ENCODE peak calls at places on chromosomes 2 and 18, in six cellular contexts. Y, I, H, E, A and S are unnamed samples.
A peak's percentile ranks its signal among the peaks of the same experiment; 100 is the strongest.

GRCh38 chr18:46718501-46719341 is 38.1 kb downstream of the ST8SIA5 start:
- DNase-seq in A (no peak), I (no peak), E (peak; percentile 57), H (no peak), Y (peak; percentile 55), S (peak; percentile 17)

GRCh38 chr18:23690505-23691068 is 1.3 kb downstream of the LAMA3 start:
- DNase-seq in I (no peak), H (no peak), E (no peak), A (no peak), Y (no peak), S (no peak)

GRCh38 chr2:55010149-55010591 is 40.1 kb downstream of the RTN4 start:
- DNase-seq in Y (peak; percentile 60), I (no peak), H (no peak), A (no peak), E (peak; percentile 63), S (peak; percentile 81)

GRCh38 chr2:219551412-219551811 is 7.6 kb downstream of the TMEM198 start:
- DNase-seq in A (no peak), E (peak; percentile 41), H (peak; percentile 62), Y (no peak), I (no peak), S (peak; percentile 22)

GRCh38 chr2:190149942-190150341 is 87.4 kb upstream of the MSTN start:
- DNase-seq in H (no peak), Y (no peak), E (no peak), A (no peak), I (no peak), S (no peak)

GRCh38 chr2:58634653-58635347 is 393.7 kb upstream of the FANCL start:
- DNase-seq in Y (no peak), H (no peak), E (peak; percentile 63), A (no peak), I (no peak), S (peak; percentile 76)

GRCh38 chr2:211067029-211067428 is 510.6 kb downstream of the CPS1 start:
- DNase-seq in Y (no peak), E (no peak), A (no peak), I (no peak), H (no peak), S (no peak)

GRCh38 chr2:241469746-241470145 is 38.6 kb downstream of the STK25 start:
- DNase-seq in I (no peak), E (no peak), A (no peak), H (no peak), Y (no peak), S (no peak)

GRCh38 chr2:28587526-28588230 is 91.8 kb downstream of the PLB1 start:
- DNase-seq in E (no peak), A (no peak), Y (no peak), I (no peak), H (no peak), S (no peak)

GRCh38 chr2:144472046-144472412 is 47.9 kb downstream of the ZEB2 start:
- DNase-seq in A (no peak), I (no peak), E (no peak), H (no peak), Y (no peak), S (no peak)

GRCh38 chr2:108548221-108549003 is 14.1 kb downstream of the LIMS1 start:
- DNase-seq in A (no peak), I (no peak), H (no peak), E (no peak), Y (no peak), S (no peak)

GRCh38 chr18:49459404-49460171 is 857 bp downstream of the DYM start:
- DNase-seq in A (no peak), I (no peak), Y (no peak), H (no peak), E (no peak), S (peak; percentile 33)

GRCh38 chr2:129720761-129721160 is 258.7 kb upstream of the RAB6C start:
- DNase-seq in I (no peak), E (no peak), H (no peak), A (no peak), Y (no peak), S (no peak)

GRCh38 chr2:72153026-72153791 is 5.5 kb upstream of the CYP26B1 start:
- DNase-seq in Y (no peak), E (no peak), A (no peak), I (no peak), H (no peak), S (no peak)

GRCh38 chr2:24083567-24084385 is 858 bp downstream of the TP53I3 start:
- DNase-seq in E (peak; percentile 95), A (no peak), Y (peak; percentile 48), H (peak; percentile 63), I (no peak), S (peak; percentile 84)

GRCh38 chr2:197706839-197707207 is 1.7 kb downstream of the MARS2 start:
- DNase-seq in H (no peak), I (no peak), E (peak; percentile 13), A (no peak), Y (no peak), S (no peak)

GRCh38 chr2:183038341-183039300 is at the start of gene NCKAP1:
- DNase-seq in Y (peak; percentile 80), A (peak; percentile 43), H (peak; percentile 92), E (peak; percentile 88), I (peak; percentile 81), S (peak; percentile 49)

GRCh38 chr2:133657591-133657990 is 89.3 kb upstream of the NCKAP5 start:
- DNase-seq in A (no peak), E (no peak), Y (no peak), H (no peak), I (no peak), S (no peak)

GRCh38 chr2:214593723-214594122 is 182.9 kb downstream of the VWC2L start:
- DNase-seq in Y (no peak), I (no peak), H (no peak), A (no peak), E (no peak), S (no peak)

GRCh38 chr2:214587442-214587841 is 176.6 kb downstream of the VWC2L start:
- DNase-seq in Y (no peak), A (no peak), I (no peak), H (peak; percentile 9), E (no peak), S (no peak)

GRCh38 chr2:214591359-214591758 is 180.5 kb downstream of the VWC2L start:
- DNase-seq in E (peak; percentile 23), A (no peak), H (no peak), I (no peak), Y (no peak), S (peak; percentile 12)
- TF ChIP-seq CTCF in E (peak; percentile 24), A (no peak), H (no peak), I (no peak), Y (peak; percentile 19), S (peak; percentile 12)

GRCh38 chr2:10626837-10627236 is 62.9 kb downstream of the NOL10 start:
- DNase-seq in I (no peak), Y (no peak), A (no peak), H (no peak), E (no peak), S (no peak)
- TF ChIP-seq CTCF in I (no peak), Y (no peak), A (no peak), H (no peak), E (no peak), S (no peak)

DNA sequence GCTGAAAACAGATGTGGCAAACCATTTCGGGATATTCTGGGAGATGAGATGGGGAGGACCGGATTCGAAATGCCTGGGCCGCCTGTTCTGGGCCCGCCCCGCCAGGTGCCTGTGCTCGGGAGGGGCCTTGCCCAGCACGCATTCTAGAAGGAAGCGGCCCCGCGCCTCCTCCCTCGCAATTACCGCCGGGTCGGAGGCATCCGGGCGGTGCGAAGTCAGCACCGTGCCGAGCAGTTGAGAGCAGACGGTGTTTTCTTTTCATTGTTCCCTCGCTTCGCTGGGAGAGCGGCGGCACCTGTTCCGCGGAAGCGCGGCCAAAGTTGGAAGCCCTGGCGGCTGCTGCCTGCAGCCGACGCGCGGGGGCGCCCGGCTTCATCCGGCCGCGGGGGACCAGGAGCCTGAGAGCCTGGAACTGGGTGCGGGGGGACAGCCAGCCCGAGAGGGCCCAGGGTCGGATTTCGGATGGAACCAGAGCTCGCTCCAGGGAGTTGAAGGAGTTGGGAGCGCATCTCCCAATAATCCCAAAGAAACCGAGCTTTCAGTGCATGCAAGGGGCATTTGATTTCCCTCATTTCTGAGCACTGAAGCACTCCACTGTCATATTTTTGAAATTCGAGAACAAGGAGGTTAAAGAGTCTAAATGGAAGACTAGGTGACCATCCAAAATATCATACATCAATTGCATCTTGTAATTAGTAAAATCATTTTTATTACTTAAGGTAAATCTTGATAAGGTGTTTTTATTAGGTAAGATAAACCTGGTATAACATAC is 241.8 kb upstream of the RAB12 start:
- DNase-seq in Y (peak; percentile 58), I (no peak), A (no peak), H (peak; percentile 37), E (no peak), S (peak; percentile 8)
- TF ChIP-seq CTCF in Y (peak; percentile 51), I (no peak), A (peak; percentile 53), H (peak; percentile 84), E (peak; percentile 16), S (peak; percentile 79)

DNA sequence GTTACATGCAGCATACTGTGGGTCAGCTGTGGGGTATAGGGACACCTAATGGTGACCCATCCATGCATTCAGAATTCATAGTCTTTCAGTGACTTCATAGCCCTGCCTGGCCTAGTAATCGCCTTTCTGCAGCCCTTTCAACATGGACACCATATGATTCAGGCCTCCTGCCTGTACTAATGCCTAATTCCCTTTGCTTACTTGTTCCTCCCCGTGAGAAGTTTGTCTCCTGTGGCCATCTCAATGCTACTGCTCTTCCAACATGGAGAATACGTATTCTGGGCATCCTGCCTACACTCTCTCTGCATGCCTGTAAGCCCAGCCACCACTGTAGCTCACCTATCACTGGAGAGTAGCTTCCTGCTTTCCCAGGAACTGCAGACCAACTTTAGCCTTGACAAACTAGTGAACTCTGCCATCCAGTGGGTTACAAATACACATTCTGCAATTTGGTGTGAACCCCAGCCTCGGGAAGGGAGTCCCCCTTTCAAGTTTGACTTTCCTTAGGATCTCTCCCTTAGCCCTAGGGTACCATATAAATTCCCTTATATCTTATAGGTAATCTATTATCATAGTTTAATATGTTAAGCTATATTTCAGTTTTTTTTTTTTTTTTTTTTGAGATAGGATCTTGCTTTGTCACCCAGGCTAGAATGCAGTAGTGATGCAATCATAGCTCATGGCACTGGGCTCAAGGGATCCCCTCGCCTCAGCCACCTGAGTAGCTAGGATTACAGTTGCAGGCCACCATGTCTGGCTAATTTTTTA is 22.3 kb downstream of the M1AP start:
- DNase-seq in A (no peak), Y (no peak), H (no peak), E (no peak), I (no peak), S (no peak)
- TF ChIP-seq CTCF in A (no peak), Y (no peak), H (no peak), E (no peak), I (no peak), S (no peak)